ENCODE peak calls at places on chromosomes 6 and 20, in six cellular contexts. Y is hippocampal formation, W is Right ventricle myocardium inferior, I is CD14-positive monocyte, G is SHP77, X is mucosa of gallbladder. E is an unnamed sample.

GRCh38 chr6:35725721-35726438 is 11.0 kb upstream of the ARMC12 start:
- DNase-seq in Y (peak), G (no peak), X (peak), W (peak), I (no peak), E (no peak)

GRCh38 chr6:127990081-127990480 is 89.2 kb upstream of the THEMIS start:
- DNase-seq in W (no peak), Y (no peak), I (no peak), X (no peak), G (no peak), E (no peak)

GRCh38 chr6:24874776-24875175 is 61.0 kb downstream of the RIPOR2 start:
- DNase-seq in I (no peak), G (no peak), W (no peak), X (no peak), Y (no peak), E (no peak)

GRCh38 chr6:87907521-87907920 is 140.1 kb upstream of the SPACA1 start:
- DNase-seq in G (no peak), W (no peak), I (no peak), X (no peak), Y (no peak), E (no peak)

GRCh38 chr6:149443411-149444181 is 41.2 kb downstream of the ZC3H12D start:
- DNase-seq in G (no peak), X (no peak), Y (peak), I (no peak), W (no peak), E (no peak)

GRCh38 chr6:80338201-80338836 is 231.8 kb downstream of the BCKDHB start:
- DNase-seq in I (peak), G (peak), X (peak), W (peak), Y (peak), E (peak)

GRCh38 chr20:1633535-1633934 is 13.7 kb upstream of the SIRPB1 start:
- DNase-seq in Y (no peak), X (no peak), I (no peak), G (no peak), W (no peak), E (peak)

GRCh38 chr20:37729452-37729851 is 35.6 kb downstream of the CTNNBL1 start:
- DNase-seq in G (no peak), Y (no peak), X (no peak), I (no peak), W (no peak), E (peak)

GRCh38 chr6:37791156-37791919 is 28.2 kb upstream of the ZFAND3 start:
- DNase-seq in X (peak), Y (peak), W (peak), I (peak), G (peak), E (peak)

GRCh38 chr6:149031545-149032317 is 284.9 kb downstream of the UST start:
- DNase-seq in W (no peak), Y (no peak), I (no peak), G (no peak), X (no peak), E (no peak)

GRCh38 chr6:44512868-44513641 is 125.5 kb downstream of the CDC5L start:
- DNase-seq in G (no peak), X (no peak), W (no peak), Y (no peak), I (no peak), E (no peak)